ENCODE peak calls at places on chromosomes 12 and 14, in ten cellular contexts. One of them, this sample, is unnamed.

GRCh38 chr14:49051328-49052060 is 534.7 kb downstream of the RPS29 start:
- DNase-seq in ovary: no peak
- DNase-seq in memory B cell: no peak
- DNase-seq in activated naive CD4-positive, alpha-beta T cell treated with anti-CD3 and anti-CD28 coated beads for 36 hours: no peak
- DNase-seq in right atrium auricular region: no peak
- DNase-seq in mucosa of gallbladder: no peak
- DNase-seq in mucosa of descending colon: no peak
- DNase-seq in A549: no peak
- DNase-seq in IMR-90: peak; percentile 86
- DNase-seq in transverse colon: no peak
- DNase-seq in this sample: no peak

GRCh38 chr14:67359319-67359774 is 257 bp downstream of the ATP6V1D start:
- DNase-seq in memory B cell: peak; percentile 12
- DNase-seq in right atrium auricular region: no peak
- DNase-seq in mucosa of descending colon: no peak
- DNase-seq in IMR-90: peak; percentile 63
- DNase-seq in ovary: peak; percentile 39
- DNase-seq in activated naive CD4-positive, alpha-beta T cell treated with anti-CD3 and anti-CD28 coated beads for 36 hours: no peak
- DNase-seq in A549: no peak
- DNase-seq in mucosa of gallbladder: no peak
- DNase-seq in transverse colon: peak; percentile 24
- DNase-seq in this sample: peak; percentile 46

GRCh38 chr14:23143911-23144310 is 24.9 kb upstream of the CEBPE start:
- DNase-seq in IMR-90: no peak
- DNase-seq in mucosa of gallbladder: no peak
- DNase-seq in activated naive CD4-positive, alpha-beta T cell treated with anti-CD3 and anti-CD28 coated beads for 36 hours: no peak
- DNase-seq in right atrium auricular region: no peak
- DNase-seq in ovary: no peak
- DNase-seq in A549: no peak
- DNase-seq in mucosa of descending colon: no peak
- DNase-seq in memory B cell: no peak
- DNase-seq in transverse colon: no peak
- DNase-seq in this sample: no peak

GRCh38 chr14:45492876-45493275 is 239.9 kb upstream of the MIS18BP1 start:
- DNase-seq in transverse colon: no peak
- DNase-seq in right atrium auricular region: peak; percentile 58
- DNase-seq in ovary: no peak
- DNase-seq in IMR-90: no peak
- DNase-seq in A549: no peak
- DNase-seq in mucosa of gallbladder: no peak
- DNase-seq in memory B cell: no peak
- DNase-seq in activated naive CD4-positive, alpha-beta T cell treated with anti-CD3 and anti-CD28 coated beads for 36 hours: no peak
- DNase-seq in mucosa of descending colon: no peak
- DNase-seq in this sample: no peak

GRCh38 chr12:52539024-52539820 is 13.7 kb downstream of the KRT71 start:
- DNase-seq in memory B cell: no peak
- DNase-seq in mucosa of gallbladder: no peak
- DNase-seq in ovary: no peak
- DNase-seq in right atrium auricular region: no peak
- DNase-seq in IMR-90: peak; percentile 20
- DNase-seq in transverse colon: no peak
- DNase-seq in A549: peak; percentile 68
- DNase-seq in mucosa of descending colon: no peak
- DNase-seq in activated naive CD4-positive, alpha-beta T cell treated with anti-CD3 and anti-CD28 coated beads for 36 hours: no peak
- DNase-seq in this sample: peak; percentile 92

GRCh38 chr12:3304436-3305135 is 186.4 kb upstream of the PRMT8 start:
- DNase-seq in right atrium auricular region: no peak
- DNase-seq in mucosa of gallbladder: no peak
- DNase-seq in transverse colon: no peak
- DNase-seq in IMR-90: peak; percentile 85
- DNase-seq in memory B cell: no peak
- DNase-seq in mucosa of descending colon: no peak
- DNase-seq in activated naive CD4-positive, alpha-beta T cell treated with anti-CD3 and anti-CD28 coated beads for 36 hours: no peak
- DNase-seq in A549: peak; percentile 41
- DNase-seq in ovary: no peak
- DNase-seq in this sample: no peak

GRCh38 chr12:6956332-6956727 is 5.2 kb downstream of the PTPN6 start:
- DNase-seq in IMR-90: no peak
- DNase-seq in ovary: no peak
- DNase-seq in activated naive CD4-positive, alpha-beta T cell treated with anti-CD3 and anti-CD28 coated beads for 36 hours: no peak
- DNase-seq in right atrium auricular region: no peak
- DNase-seq in mucosa of gallbladder: no peak
- DNase-seq in A549: no peak
- DNase-seq in mucosa of descending colon: peak; percentile 52
- DNase-seq in memory B cell: peak; percentile 22
- DNase-seq in transverse colon: no peak
- DNase-seq in this sample: no peak

GRCh38 chr12:52561880-52562449 is 9.0 kb upstream of the KRT71 start:
- DNase-seq in right atrium auricular region: no peak
- DNase-seq in mucosa of descending colon: no peak
- DNase-seq in ovary: no peak
- DNase-seq in A549: peak; percentile 41
- DNase-seq in activated naive CD4-positive, alpha-beta T cell treated with anti-CD3 and anti-CD28 coated beads for 36 hours: no peak
- DNase-seq in transverse colon: no peak
- DNase-seq in mucosa of gallbladder: no peak
- DNase-seq in IMR-90: no peak
- DNase-seq in memory B cell: no peak
- DNase-seq in this sample: peak; percentile 48

GRCh38 chr14:54625158-54625557 is 58.2 kb downstream of the SAMD4A start:
- DNase-seq in IMR-90: peak; percentile 92
- DNase-seq in right atrium auricular region: no peak
- DNase-seq in activated naive CD4-positive, alpha-beta T cell treated with anti-CD3 and anti-CD28 coated beads for 36 hours: no peak
- DNase-seq in memory B cell: no peak
- DNase-seq in transverse colon: no peak
- DNase-seq in mucosa of descending colon: no peak
- DNase-seq in mucosa of gallbladder: no peak
- DNase-seq in A549: no peak
- DNase-seq in ovary: no peak
- DNase-seq in this sample: no peak

GRCh38 chr14:96268426-96269358 is 12.7 kb downstream of the BDKRB1 start:
- DNase-seq in right atrium auricular region: peak; percentile 71
- DNase-seq in activated naive CD4-positive, alpha-beta T cell treated with anti-CD3 and anti-CD28 coated beads for 36 hours: no peak
- DNase-seq in IMR-90: peak; percentile 99
- DNase-seq in ovary: no peak
- DNase-seq in mucosa of descending colon: peak; percentile 54
- DNase-seq in memory B cell: no peak
- DNase-seq in transverse colon: peak; percentile 58
- DNase-seq in A549: peak; percentile 78
- DNase-seq in mucosa of gallbladder: peak; percentile 68
- DNase-seq in this sample: no peak

GRCh38 chr14:20781805-20782204 is 737 bp downstream of the RNASE6 start:
- DNase-seq in transverse colon: no peak
- DNase-seq in IMR-90: no peak
- DNase-seq in mucosa of gallbladder: no peak
- DNase-seq in memory B cell: no peak
- DNase-seq in A549: no peak
- DNase-seq in ovary: no peak
- DNase-seq in right atrium auricular region: no peak
- DNase-seq in mucosa of descending colon: no peak
- DNase-seq in activated naive CD4-positive, alpha-beta T cell treated with anti-CD3 and anti-CD28 coated beads for 36 hours: peak; percentile 26
- DNase-seq in this sample: no peak

GRCh38 chr14:20809917-20810316 is 7.3 kb upstream of the RNASE1 start:
- DNase-seq in ovary: no peak
- DNase-seq in IMR-90: no peak
- DNase-seq in right atrium auricular region: no peak
- DNase-seq in transverse colon: no peak
- DNase-seq in A549: no peak
- DNase-seq in memory B cell: no peak
- DNase-seq in mucosa of gallbladder: no peak
- DNase-seq in mucosa of descending colon: no peak
- DNase-seq in activated naive CD4-positive, alpha-beta T cell treated with anti-CD3 and anti-CD28 coated beads for 36 hours: no peak
- DNase-seq in this sample: no peak

GRCh38 chr14:80275208-80275850 is 64.0 kb upstream of the DIO2 start:
- DNase-seq in memory B cell: no peak
- DNase-seq in A549: no peak
- DNase-seq in IMR-90: peak; percentile 63
- DNase-seq in ovary: no peak
- DNase-seq in mucosa of descending colon: no peak
- DNase-seq in activated naive CD4-positive, alpha-beta T cell treated with anti-CD3 and anti-CD28 coated beads for 36 hours: no peak
- DNase-seq in mucosa of gallbladder: no peak
- DNase-seq in transverse colon: no peak
- DNase-seq in right atrium auricular region: no peak
- DNase-seq in this sample: no peak

GRCh38 chr14:68780358-68781160 is 12.3 kb downstream of the ZFP36L1 start:
- DNase-seq in right atrium auricular region: peak; percentile 82
- DNase-seq in mucosa of descending colon: peak; percentile 77
- DNase-seq in A549: peak; percentile 53
- DNase-seq in ovary: peak; percentile 74
- DNase-seq in memory B cell: no peak
- DNase-seq in transverse colon: peak; percentile 68
- DNase-seq in IMR-90: peak; percentile 62
- DNase-seq in mucosa of gallbladder: peak; percentile 69
- DNase-seq in activated naive CD4-positive, alpha-beta T cell treated with anti-CD3 and anti-CD28 coated beads for 36 hours: peak; percentile 48
- DNase-seq in this sample: no peak

GRCh38 chr14:61749867-61750266 is 12.4 kb upstream of the SNAPC1 start:
- DNase-seq in right atrium auricular region: no peak
- DNase-seq in mucosa of descending colon: no peak
- DNase-seq in IMR-90: no peak
- DNase-seq in memory B cell: no peak
- DNase-seq in A549: peak; percentile 65
- DNase-seq in transverse colon: peak; percentile 44
- DNase-seq in ovary: no peak
- DNase-seq in mucosa of gallbladder: peak; percentile 47
- DNase-seq in activated naive CD4-positive, alpha-beta T cell treated with anti-CD3 and anti-CD28 coated beads for 36 hours: peak; percentile 16
- DNase-seq in this sample: peak; percentile 50

GRCh38 chr14:95228240-95228639 is 70.9 kb upstream of the DICER1 start:
- DNase-seq in A549: no peak
- DNase-seq in activated naive CD4-positive, alpha-beta T cell treated with anti-CD3 and anti-CD28 coated beads for 36 hours: no peak
- DNase-seq in mucosa of descending colon: no peak
- DNase-seq in ovary: no peak
- DNase-seq in transverse colon: no peak
- DNase-seq in IMR-90: no peak
- DNase-seq in mucosa of gallbladder: peak; percentile 45
- DNase-seq in right atrium auricular region: no peak
- DNase-seq in memory B cell: no peak
- DNase-seq in this sample: no peak

GRCh38 chr14:105999361-106000028 is 473.1 kb downstream of the TMEM121 start:
- DNase-seq in mucosa of gallbladder: peak; percentile 30
- DNase-seq in activated naive CD4-positive, alpha-beta T cell treated with anti-CD3 and anti-CD28 coated beads for 36 hours: peak; percentile 96
- DNase-seq in right atrium auricular region: no peak
- DNase-seq in mucosa of descending colon: peak; percentile 73
- DNase-seq in A549: peak; percentile 84
- DNase-seq in ovary: peak; percentile 26
- DNase-seq in transverse colon: peak; percentile 70
- DNase-seq in memory B cell: peak; percentile 35
- DNase-seq in IMR-90: no peak
- DNase-seq in this sample: no peak

GRCh38 chr14:86221755-86222154 is 691.8 kb downstream of the FLRT2 start:
- DNase-seq in transverse colon: no peak
- DNase-seq in A549: no peak
- DNase-seq in IMR-90: peak; percentile 50
- DNase-seq in activated naive CD4-positive, alpha-beta T cell treated with anti-CD3 and anti-CD28 coated beads for 36 hours: no peak
- DNase-seq in mucosa of descending colon: no peak
- DNase-seq in mucosa of gallbladder: no peak
- DNase-seq in right atrium auricular region: no peak
- DNase-seq in ovary: no peak
- DNase-seq in memory B cell: no peak
- DNase-seq in this sample: no peak

GRCh38 chr12:26621932-26622331 is 211.1 kb downstream of the ITPR2 start:
- DNase-seq in IMR-90: no peak
- DNase-seq in right atrium auricular region: no peak
- DNase-seq in activated naive CD4-positive, alpha-beta T cell treated with anti-CD3 and anti-CD28 coated beads for 36 hours: no peak
- DNase-seq in ovary: no peak
- DNase-seq in transverse colon: no peak
- DNase-seq in mucosa of descending colon: no peak
- DNase-seq in A549: no peak
- DNase-seq in memory B cell: no peak
- DNase-seq in mucosa of gallbladder: no peak
- DNase-seq in this sample: no peak

GRCh38 chr12:100346660-100347059 is 10.2 kb upstream of the SLC17A8 start:
- DNase-seq in ovary: no peak
- DNase-seq in mucosa of gallbladder: no peak
- DNase-seq in A549: no peak
- DNase-seq in right atrium auricular region: no peak
- DNase-seq in activated naive CD4-positive, alpha-beta T cell treated with anti-CD3 and anti-CD28 coated beads for 36 hours: no peak
- DNase-seq in IMR-90: peak; percentile 39
- DNase-seq in transverse colon: no peak
- DNase-seq in memory B cell: no peak
- DNase-seq in mucosa of descending colon: no peak
- DNase-seq in this sample: no peak

GRCh38 chr12:116164976-116165425 is 112.5 kb downstream of the MED13L start:
- DNase-seq in memory B cell: no peak
- DNase-seq in IMR-90: peak; percentile 81
- DNase-seq in right atrium auricular region: no peak
- DNase-seq in A549: peak; percentile 31
- DNase-seq in transverse colon: no peak
- DNase-seq in mucosa of descending colon: no peak
- DNase-seq in ovary: no peak
- DNase-seq in activated naive CD4-positive, alpha-beta T cell treated with anti-CD3 and anti-CD28 coated beads for 36 hours: no peak
- DNase-seq in mucosa of gallbladder: no peak
- DNase-seq in this sample: peak; percentile 68

GRCh38 chr12:107320031-107320928 is 226.9 kb upstream of the CRY1 start:
- DNase-seq in activated naive CD4-positive, alpha-beta T cell treated with anti-CD3 and anti-CD28 coated beads for 36 hours: peak; percentile 91
- DNase-seq in mucosa of gallbladder: no peak
- DNase-seq in mucosa of descending colon: peak; percentile 63
- DNase-seq in transverse colon: peak; percentile 38
- DNase-seq in memory B cell: no peak
- DNase-seq in ovary: no peak
- DNase-seq in right atrium auricular region: no peak
- DNase-seq in IMR-90: peak; percentile 61
- DNase-seq in A549: peak; percentile 81
- DNase-seq in this sample: no peak

GRCh38 chr14:76352639-76353281 is 23.2 kb upstream of the ESRRB start:
- DNase-seq in memory B cell: peak; percentile 65
- DNase-seq in IMR-90: peak; percentile 26
- DNase-seq in activated naive CD4-positive, alpha-beta T cell treated with anti-CD3 and anti-CD28 coated beads for 36 hours: peak; percentile 53
- DNase-seq in ovary: peak; percentile 55
- DNase-seq in mucosa of descending colon: peak; percentile 55
- DNase-seq in mucosa of gallbladder: peak; percentile 29
- DNase-seq in A549: peak; percentile 49
- DNase-seq in transverse colon: peak; percentile 20
- DNase-seq in right atrium auricular region: no peak
- DNase-seq in this sample: peak; percentile 51

This sample was measured in LoVo.